ENCODE peak calls at places on chromosome 14, in four cellular contexts. K, E, B and M are unnamed samples.

GRCh38 chr14:38279556-38279955 is 23.7 kb upstream of the CLEC14A start:
- DNase-seq in E (no peak), B (no peak), K (no peak), M (no peak)

GRCh38 chr14:58540693-58541092 is 97.1 kb upstream of the DACT1 start:
- DNase-seq in B (no peak), E (no peak), K (no peak), M (no peak)

GRCh38 chr14:76257111-76257803 is 105.5 kb downstream of the GPATCH2L start:
- DNase-seq in B (no peak), E (no peak), K (no peak), M (peak)

GRCh38 chr14:89185919-89186849 is 230.8 kb downstream of the FOXN3 start:
- DNase-seq in B (no peak), K (no peak), E (peak), M (no peak)

GRCh38 chr14:105388110-105388951 is 10.0 kb upstream of the TEX22 start:
- DNase-seq in B (no peak), E (no peak), K (no peak), M (no peak)

GRCh38 chr14:61466905-61467280 is 145.5 kb downstream of the PRKCH start:
- DNase-seq in E (no peak), B (no peak), K (no peak), M (no peak)

GRCh38 chr14:94748667-94749347 is 21.1 kb downstream of the GSC start:
- DNase-seq in B (no peak), K (no peak), E (no peak), M (no peak)

GRCh38 chr14:51145246-51145645 is 50.3 kb upstream of the TRIM9 start:
- DNase-seq in B (no peak), K (no peak), E (no peak), M (no peak)

GRCh38 chr14:54805521-54806322 is 96.9 kb downstream of the GCH1 start:
- DNase-seq in K (peak), E (peak), B (peak), M (peak)

GRCh38 chr14:93892923-93893549 is 34.1 kb upstream of the FAM181A start:
- DNase-seq in E (peak), K (peak), B (peak), M (peak)

GRCh38 chr14:75877292-75877691 is 104.5 kb downstream of the TGFB3 start:
- DNase-seq in B (no peak), E (no peak), K (no peak), M (no peak)

GRCh38 chr14:71574976-71575375 is 357.3 kb upstream of the RGS6 start:
- DNase-seq in B (no peak), E (peak), K (no peak), M (no peak)

GRCh38 chr14:79304279-79304678 is 907.0 kb downstream of the DIO2 start:
- DNase-seq in E (no peak), B (no peak), K (no peak), M (no peak)

GRCh38 chr14:103808403-103809001 is 38.9 kb downstream of the PPP1R13B start:
- DNase-seq in E (peak), K (peak), B (peak), M (peak)

GRCh38 chr14:20429801-20430669 is 5.9 kb downstream of the KLHL33 start:
- DNase-seq in E (no peak), K (no peak), B (no peak), M (no peak)

GRCh38 chr14:84825481-84825880 is 704.5 kb upstream of the FLRT2 start:
- DNase-seq in B (no peak), E (peak), K (no peak), M (no peak)

GRCh38 chr14:47155395-47155794 is 503.8 kb upstream of the RPL10L start:
- DNase-seq in K (no peak), B (no peak), E (no peak), M (no peak)